ENCODE peak calls at places on chromosomes 16 and 17, in four cellular contexts. One of them, this sample, is unnamed.
A peak's percentile ranks its signal among the peaks of the same experiment; 100 is the strongest.

GRCh38 chr16:82091225-82091624 is 56.2 kb downstream of the HSD17B2 start:
- DNase-seq in A172: peak; percentile 45
- DNase-seq in T-helper 17 cell: no peak
- DNase-seq in stimulated activated CD8-positive, alpha-beta memory T cell treated with anti-CD3 and anti-CD28 coated beads, Interleukin-4, amount 100 ng/mL, for 1 hour: no peak
- DNase-seq in this sample: no peak

GRCh38 chr16:31700200-31700529 is 172.5 kb downstream of the AHSP start:
- DNase-seq in A172: peak; percentile 13
- DNase-seq in T-helper 17 cell: no peak
- DNase-seq in stimulated activated CD8-positive, alpha-beta memory T cell treated with anti-CD3 and anti-CD28 coated beads, Interleukin-4, amount 100 ng/mL, for 1 hour: no peak
- DNase-seq in this sample: no peak

GRCh38 chr16:70694088-70694487 is 8.2 kb upstream of the MTSS2 start:
- DNase-seq in stimulated activated CD8-positive, alpha-beta memory T cell treated with anti-CD3 and anti-CD28 coated beads, Interleukin-4, amount 100 ng/mL, for 1 hour: no peak
- DNase-seq in A172: peak; percentile 99
- DNase-seq in T-helper 17 cell: no peak
- DNase-seq in this sample: no peak

GRCh38 chr17:71959129-71959528 is 161.7 kb upstream of the SOX9 start:
- DNase-seq in T-helper 17 cell: no peak
- DNase-seq in A172: peak; percentile 19
- DNase-seq in stimulated activated CD8-positive, alpha-beta memory T cell treated with anti-CD3 and anti-CD28 coated beads, Interleukin-4, amount 100 ng/mL, for 1 hour: no peak
- DNase-seq in this sample: no peak

GRCh38 chr17:62627219-62627903 is at the start of gene MRC2:
- DNase-seq in A172: peak; percentile 64
- DNase-seq in T-helper 17 cell: no peak
- DNase-seq in stimulated activated CD8-positive, alpha-beta memory T cell treated with anti-CD3 and anti-CD28 coated beads, Interleukin-4, amount 100 ng/mL, for 1 hour: no peak
- DNase-seq in this sample: peak; percentile 55

GRCh38 chr17:50133028-50133768 is 3.2 kb upstream of the SAMD14 start:
- DNase-seq in stimulated activated CD8-positive, alpha-beta memory T cell treated with anti-CD3 and anti-CD28 coated beads, Interleukin-4, amount 100 ng/mL, for 1 hour: no peak
- DNase-seq in A172: peak; percentile 57
- DNase-seq in T-helper 17 cell: no peak
- DNase-seq in this sample: no peak

GRCh38 chr16:48381201-48381600 is 4.0 kb downstream of the SIAH1 start:
- DNase-seq in A172: peak; percentile 17
- DNase-seq in T-helper 17 cell: no peak
- DNase-seq in stimulated activated CD8-positive, alpha-beta memory T cell treated with anti-CD3 and anti-CD28 coated beads, Interleukin-4, amount 100 ng/mL, for 1 hour: no peak
- DNase-seq in this sample: no peak

GRCh38 chr17:40486513-40487370 is 14.7 kb downstream of the TNS4 start:
- DNase-seq in T-helper 17 cell: no peak
- DNase-seq in A172: peak; percentile 74
- DNase-seq in stimulated activated CD8-positive, alpha-beta memory T cell treated with anti-CD3 and anti-CD28 coated beads, Interleukin-4, amount 100 ng/mL, for 1 hour: no peak
- DNase-seq in this sample: no peak

GRCh38 chr17:1082579-1082978 is 85.7 kb downstream of the TIMM22 start:
- DNase-seq in T-helper 17 cell: no peak
- DNase-seq in stimulated activated CD8-positive, alpha-beta memory T cell treated with anti-CD3 and anti-CD28 coated beads, Interleukin-4, amount 100 ng/mL, for 1 hour: no peak
- DNase-seq in A172: peak; percentile 94
- DNase-seq in this sample: no peak

GRCh38 chr17:54899721-54900456 is 763 bp upstream of the TOM1L1 start:
- DNase-seq in A172: no peak
- DNase-seq in stimulated activated CD8-positive, alpha-beta memory T cell treated with anti-CD3 and anti-CD28 coated beads, Interleukin-4, amount 100 ng/mL, for 1 hour: no peak
- DNase-seq in T-helper 17 cell: no peak
- DNase-seq in this sample: no peak

GRCh38 chr17:67374329-67375053 is 2.6 kb upstream of the PITPNC1 start:
- DNase-seq in A172: peak; percentile 89
- DNase-seq in stimulated activated CD8-positive, alpha-beta memory T cell treated with anti-CD3 and anti-CD28 coated beads, Interleukin-4, amount 100 ng/mL, for 1 hour: peak; percentile 68
- DNase-seq in T-helper 17 cell: peak; percentile 81
- DNase-seq in this sample: peak; percentile 84

GRCh38 chr17:81687770-81688541 is 4.1 kb downstream of the HGS start:
- DNase-seq in T-helper 17 cell: no peak
- DNase-seq in stimulated activated CD8-positive, alpha-beta memory T cell treated with anti-CD3 and anti-CD28 coated beads, Interleukin-4, amount 100 ng/mL, for 1 hour: no peak
- DNase-seq in A172: no peak
- DNase-seq in this sample: no peak

GRCh38 chr16:86343111-86343642 is 167.2 kb upstream of the FOXF1 start:
- DNase-seq in T-helper 17 cell: no peak
- DNase-seq in stimulated activated CD8-positive, alpha-beta memory T cell treated with anti-CD3 and anti-CD28 coated beads, Interleukin-4, amount 100 ng/mL, for 1 hour: no peak
- DNase-seq in A172: peak; percentile 53
- DNase-seq in this sample: no peak

GRCh38 chr17:28684963-28685362 is 23.0 kb downstream of the SUPT6H start:
- DNase-seq in stimulated activated CD8-positive, alpha-beta memory T cell treated with anti-CD3 and anti-CD28 coated beads, Interleukin-4, amount 100 ng/mL, for 1 hour: no peak
- DNase-seq in A172: peak; percentile 59
- DNase-seq in T-helper 17 cell: no peak
- DNase-seq in this sample: no peak

GRCh38 chr17:50918933-50919296 is 52.8 kb upstream of the TOB1 start:
- DNase-seq in A172: no peak
- DNase-seq in T-helper 17 cell: no peak
- DNase-seq in stimulated activated CD8-positive, alpha-beta memory T cell treated with anti-CD3 and anti-CD28 coated beads, Interleukin-4, amount 100 ng/mL, for 1 hour: no peak
- DNase-seq in this sample: no peak

GRCh38 chr17:39205112-39205526 is 5.0 kb downstream of the RPL19 start:
- DNase-seq in stimulated activated CD8-positive, alpha-beta memory T cell treated with anti-CD3 and anti-CD28 coated beads, Interleukin-4, amount 100 ng/mL, for 1 hour: no peak
- DNase-seq in A172: no peak
- DNase-seq in T-helper 17 cell: no peak
- DNase-seq in this sample: no peak

GRCh38 chr16:67235816-67236547 is 9.1 kb downstream of the TMEM208 start:
- DNase-seq in T-helper 17 cell: peak; percentile 45
- DNase-seq in A172: peak; percentile 79
- DNase-seq in stimulated activated CD8-positive, alpha-beta memory T cell treated with anti-CD3 and anti-CD28 coated beads, Interleukin-4, amount 100 ng/mL, for 1 hour: no peak
- DNase-seq in this sample: no peak

GRCh38 chr17:74737299-74738050 is 419 bp downstream of the RAB37 start:
- DNase-seq in A172: no peak
- DNase-seq in T-helper 17 cell: no peak
- DNase-seq in stimulated activated CD8-positive, alpha-beta memory T cell treated with anti-CD3 and anti-CD28 coated beads, Interleukin-4, amount 100 ng/mL, for 1 hour: no peak
- DNase-seq in this sample: no peak

GRCh38 chr16:86459266-86459665 is 51.1 kb upstream of the FOXF1 start:
- DNase-seq in stimulated activated CD8-positive, alpha-beta memory T cell treated with anti-CD3 and anti-CD28 coated beads, Interleukin-4, amount 100 ng/mL, for 1 hour: no peak
- DNase-seq in A172: no peak
- DNase-seq in T-helper 17 cell: no peak
- DNase-seq in this sample: no peak

GRCh38 chr16:22324787-22325597 is 27.8 kb downstream of the POLR3E start:
- DNase-seq in T-helper 17 cell: no peak
- DNase-seq in A172: no peak
- DNase-seq in stimulated activated CD8-positive, alpha-beta memory T cell treated with anti-CD3 and anti-CD28 coated beads, Interleukin-4, amount 100 ng/mL, for 1 hour: no peak
- DNase-seq in this sample: no peak

GRCh38 chr17:59893617-59894100 is 738 bp downstream of the RPS6KB1 start:
- DNase-seq in T-helper 17 cell: no peak
- DNase-seq in A172: peak; percentile 29
- DNase-seq in stimulated activated CD8-positive, alpha-beta memory T cell treated with anti-CD3 and anti-CD28 coated beads, Interleukin-4, amount 100 ng/mL, for 1 hour: no peak
- DNase-seq in this sample: peak; percentile 50

GRCh38 chr17:74943808-74944522 is 8.3 kb downstream of the OTOP3 start:
- DNase-seq in stimulated activated CD8-positive, alpha-beta memory T cell treated with anti-CD3 and anti-CD28 coated beads, Interleukin-4, amount 100 ng/mL, for 1 hour: no peak
- DNase-seq in T-helper 17 cell: no peak
- DNase-seq in A172: no peak
- DNase-seq in this sample: no peak

GRCh38 chr17:5533486-5534315 is 47.3 kb downstream of the MIS12 start:
- DNase-seq in T-helper 17 cell: no peak
- DNase-seq in A172: no peak
- DNase-seq in stimulated activated CD8-positive, alpha-beta memory T cell treated with anti-CD3 and anti-CD28 coated beads, Interleukin-4, amount 100 ng/mL, for 1 hour: no peak
- DNase-seq in this sample: no peak

GRCh38 chr16:1906846-1907165 is 11.4 kb downstream of the HS3ST6 start:
- DNase-seq in stimulated activated CD8-positive, alpha-beta memory T cell treated with anti-CD3 and anti-CD28 coated beads, Interleukin-4, amount 100 ng/mL, for 1 hour: no peak
- DNase-seq in A172: no peak
- DNase-seq in T-helper 17 cell: no peak
- DNase-seq in this sample: no peak

GRCh38 chr16:80287674-80288073 is 253.1 kb upstream of the DYNLRB2 start:
- DNase-seq in T-helper 17 cell: no peak
- DNase-seq in A172: no peak
- DNase-seq in stimulated activated CD8-positive, alpha-beta memory T cell treated with anti-CD3 and anti-CD28 coated beads, Interleukin-4, amount 100 ng/mL, for 1 hour: no peak
- DNase-seq in this sample: no peak

GRCh38 chr16:71460246-71460645 is 1.8 kb downstream of the ZNF23 start:
- DNase-seq in stimulated activated CD8-positive, alpha-beta memory T cell treated with anti-CD3 and anti-CD28 coated beads, Interleukin-4, amount 100 ng/mL, for 1 hour: no peak
- DNase-seq in T-helper 17 cell: no peak
- DNase-seq in A172: peak; percentile 66
- DNase-seq in this sample: no peak

GRCh38 chr16:84875846-84876245 is 56.1 kb downstream of the CRISPLD2 start:
- DNase-seq in A172: no peak
- DNase-seq in stimulated activated CD8-positive, alpha-beta memory T cell treated with anti-CD3 and anti-CD28 coated beads, Interleukin-4, amount 100 ng/mL, for 1 hour: no peak
- DNase-seq in T-helper 17 cell: no peak
- DNase-seq in this sample: no peak